ENCODE peak calls at places on chromosomes 4 and X, in eight cellular contexts. S is stimulated activated CD4-positive, alpha-beta T cell treated with anti-CD3 and anti-CD28 coated beads, TNF-alpha, amount 100 ng/mL, for 48 hours; B is T-cell; D is activated effector memory CD4-positive, alpha-beta T cell treated with Interleukin-2 at 50 U/mL for 16 hours; R is cardiac muscle cell; E is stimulated activated effector memory CD8-positive, alpha-beta T cell treated with anti-CD3 and anti-CD28 coated beads, Interleukin-12 subunit alpha, Interleukin-12 subunit beta, amount 100 ng/mL, for 72 hours; F is lower leg skin; Z is GM13977. I is an unnamed sample.

GRCh38 chrX:68084765-68085164 is 348.5 kb downstream of the OPHN1 start:
- DNase-seq in S (no peak), B (no peak), D (no peak), R (peak; percentile 75), E (no peak), F (no peak), Z (no peak), I (no peak)

GRCh38 chr4:40750461-40751258 is 905 bp downstream of the NSUN7 start:
- DNase-seq in S (no peak), B (no peak), D (no peak), R (peak; percentile 14), E (no peak), F (no peak), Z (no peak), I (no peak)

GRCh38 chrX:103846395-103846794 is 14.3 kb upstream of the RAB9B start:
- DNase-seq in S (no peak), B (no peak), D (no peak), R (peak; percentile 50), E (no peak), F (no peak), Z (no peak), I (no peak)

GRCh38 chr4:27088491-27088890 is 227.8 kb downstream of the STIM2 start:
- DNase-seq in S (no peak), B (no peak), D (no peak), R (no peak), E (no peak), F (peak; percentile 68), Z (no peak), I (no peak)

GRCh38 chrX:17736478-17736855 is 826 bp upstream of the SCML1 start:
- DNase-seq in S (no peak), B (no peak), D (no peak), R (no peak), E (no peak), F (no peak), Z (no peak), I (no peak)

GRCh38 chrX:51420610-51421009 is 75.8 kb downstream of the NUDT11 start:
- DNase-seq in S (peak; percentile 4), B (no peak), D (no peak), R (peak; percentile 58), E (no peak), F (no peak), Z (no peak), I (peak; percentile 2)

GRCh38 chrX:1283750-1284149 is 15.1 kb downstream of the CSF2RA start:
- DNase-seq in S (no peak), B (no peak), D (no peak), R (no peak), E (no peak), F (no peak), Z (no peak), I (no peak)

GRCh38 chrX:43467608-43468234 is 188.4 kb upstream of the MAOA start:
- DNase-seq in S (no peak), B (no peak), D (no peak), R (no peak), E (no peak), F (no peak), Z (no peak), I (no peak)

GRCh38 chrX:333611-334311 is 15.2 kb upstream of the GTPBP6 start:
- DNase-seq in S (no peak), B (no peak), D (no peak), R (no peak), E (no peak), F (no peak), Z (no peak), I (no peak)

GRCh38 chr4:70895405-70895804 is 6.8 kb upstream of the MOB1B start:
- DNase-seq in S (no peak), B (no peak), D (no peak), R (peak; percentile 10), E (no peak), F (no peak), Z (no peak), I (no peak)

GRCh38 chrX:107014927-107015326 is 14.9 kb upstream of the MORC4 start:
- DNase-seq in S (no peak), B (no peak), D (no peak), R (peak; percentile 34), E (no peak), F (no peak), Z (no peak), I (no peak)

GRCh38 chr4:24395937-24396336 is 188.4 kb downstream of the DHX15 start:
- DNase-seq in S (no peak), B (no peak), D (no peak), R (no peak), E (no peak), F (no peak), Z (no peak), I (no peak)